ENCODE peak calls at places on chromosomes 11 and 22, in nine cellular contexts. Q is left lung; V is fibroblast of lung; G is cardiac muscle cell; H is OCI-LY7; I is suprapubic skin; C is effector memory CD4-positive, alpha-beta T cell; O is IMR-90; F is prostate gland. B is an unnamed sample.
A peak's percentile ranks its signal among the peaks of the same experiment; 100 is the strongest.

GRCh38 chr22:49992921-49993648 is 19.5 kb downstream of the IL17REL start:
- DNase-seq in Q (peak; percentile 93), V (peak; percentile 23), G (peak; percentile 60), H (peak; percentile 74), I (peak; percentile 63), C (peak; percentile 44), O (peak; percentile 43), F (peak; percentile 62), B (peak; percentile 85)

GRCh38 chr11:96228911-96229310 is 114.1 kb downstream of the MAML2 start:
- DNase-seq in Q (no peak), V (peak; percentile 86), G (peak; percentile 77), H (no peak), I (no peak), C (no peak), O (peak; percentile 64), F (no peak), B (no peak)

GRCh38 chr11:70510571-70510970 is 112.2 kb downstream of the CTTN start:
- DNase-seq in Q (peak; percentile 29), V (no peak), G (no peak), H (no peak), I (no peak), C (no peak), O (no peak), F (no peak), B (no peak)

GRCh38 chr22:38655532-38656255 is 498 bp downstream of the FAM227A start:
- DNase-seq in Q (no peak), V (peak; percentile 21), G (peak; percentile 26), H (peak; percentile 6), I (peak; percentile 67), C (no peak), O (peak; percentile 9), F (no peak), B (no peak)

GRCh38 chr11:68828155-68828931 is 13.4 kb downstream of the CPT1A start:
- DNase-seq in Q (peak; percentile 86), V (no peak), G (no peak), H (no peak), I (peak; percentile 61), C (no peak), O (no peak), F (no peak), B (peak; percentile 76)

GRCh38 chr11:122711362-122711761 is 55.8 kb downstream of the UBASH3B start:
- DNase-seq in Q (no peak), V (no peak), G (no peak), H (no peak), I (no peak), C (no peak), O (no peak), F (no peak), B (no peak)

GRCh38 chr11:102047305-102047924 is at the start of gene CFAP300:
- DNase-seq in Q (peak; percentile 92), V (peak; percentile 71), G (peak; percentile 93), H (peak; percentile 11), I (peak; percentile 93), C (no peak), O (peak; percentile 33), F (peak; percentile 77), B (peak; percentile 90)

GRCh38 chr22:22074634-22075381 is 92.2 kb upstream of the TOP3B start:
- DNase-seq in Q (no peak), V (no peak), G (no peak), H (no peak), I (no peak), C (no peak), O (no peak), F (no peak), B (no peak)

GRCh38 chr22:19853879-19854777 is 546 bp downstream of the GNB1L start:
- DNase-seq in Q (no peak), V (no peak), G (no peak), H (peak; percentile 32), I (peak; percentile 72), C (no peak), O (no peak), F (no peak), B (peak; percentile 53)

GRCh38 chr11:69232821-69233760 is 60.9 kb upstream of the MYEOV start:
- DNase-seq in Q (no peak), V (no peak), G (no peak), H (no peak), I (peak; percentile 44), C (no peak), O (no peak), F (no peak), B (no peak)

GRCh38 chr11:96426356-96427103 is 36.7 kb downstream of the JRKL start:
- DNase-seq in Q (no peak), V (peak; percentile 39), G (peak; percentile 75), H (peak; percentile 41), I (no peak), C (no peak), O (peak; percentile 61), F (no peak), B (no peak)

GRCh38 chr22:24878969-24879368 is 67.5 kb downstream of the LHFPL7 start:
- DNase-seq in Q (no peak), V (no peak), G (no peak), H (no peak), I (no peak), C (no peak), O (no peak), F (no peak), B (no peak)

GRCh38 chr11:6319001-6319878 is 1.1 kb downstream of the CAVIN3 start:
- DNase-seq in Q (peak; percentile 88), V (peak; percentile 45), G (peak; percentile 63), H (no peak), I (peak; percentile 66), C (no peak), O (peak; percentile 34), F (no peak), B (peak; percentile 65)

GRCh38 chr11:44116433-44116832 is 21.0 kb downstream of the EXT2 start:
- DNase-seq in Q (no peak), V (no peak), G (peak; percentile 82), H (no peak), I (no peak), C (no peak), O (peak; percentile 6), F (no peak), B (no peak)

GRCh38 chr11:67024410-67024809 is 1.5 kb downstream of the SYT12 start:
- DNase-seq in Q (no peak), V (peak; percentile 30), G (no peak), H (peak; percentile 59), I (no peak), C (peak; percentile 27), O (no peak), F (no peak), B (no peak)

GRCh38 chr22:19291580-19292261 is at the start of gene CLTCL1:
- DNase-seq in Q (peak; percentile 97), V (peak; percentile 64), G (peak; percentile 85), H (peak; percentile 82), I (peak; percentile 86), C (peak; percentile 68), O (peak; percentile 58), F (peak; percentile 80), B (peak; percentile 86)

DNA sequence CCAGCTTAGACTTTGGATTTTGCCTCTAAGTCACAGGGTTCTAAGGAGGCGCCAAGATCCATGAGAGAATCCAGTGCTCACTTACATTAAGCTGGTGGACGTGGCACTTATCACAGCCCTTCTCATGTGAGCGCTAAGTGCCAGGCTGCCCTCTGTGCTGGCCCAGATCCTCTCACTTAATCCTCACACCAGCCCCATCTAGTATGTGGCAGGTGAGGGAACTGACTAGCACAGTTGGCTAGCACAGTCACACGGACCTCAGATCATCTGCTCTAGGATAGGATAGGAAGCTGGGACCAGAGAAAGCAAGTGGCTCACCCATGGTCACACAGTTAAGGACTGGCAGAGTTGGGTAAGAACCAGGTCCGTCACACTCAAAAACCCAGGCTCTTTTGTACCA is 3.7 kb downstream of the HMOX1 start:
- DNase-seq in Q (no peak), V (no peak), G (no peak), H (no peak), I (no peak), C (no peak), O (no peak), F (no peak), B (no peak)
- H3K4me3 ChIP-seq in Q (peak overlapping the region; percentile 72), V (no peak overlapping the region), G (no peak overlapping the region), H (no peak overlapping the region), I (no peak overlapping the region), C (no peak overlapping the region), O (no peak overlapping the region), F (no peak overlapping the region), B (peak overlapping the region; percentile 1)

GRCh38 chr11:12811861-12812260 is 137.6 kb downstream of the TEAD1 start:
- DNase-seq in Q (no peak), V (no peak), G (no peak), H (peak; percentile 47), I (no peak), C (no peak), O (no peak), F (no peak), B (no peak)
- H3K4me1 ChIP-seq in Q (peaks cover 26% of the 10 kb centered on the region), V (peaks cover 55% of the 10 kb centered on the region), G (peaks cover 39% of the 10 kb centered on the region), H (peaks cover 27% of the 10 kb centered on the region), I (peaks cover 44% of the 10 kb centered on the region), C (no peaks in the 10 kb centered on the region), O (peaks cover 50% of the 10 kb centered on the region), F (peaks cover 2% of the 10 kb centered on the region), B (peaks cover 60% of the 10 kb centered on the region)

DNA sequence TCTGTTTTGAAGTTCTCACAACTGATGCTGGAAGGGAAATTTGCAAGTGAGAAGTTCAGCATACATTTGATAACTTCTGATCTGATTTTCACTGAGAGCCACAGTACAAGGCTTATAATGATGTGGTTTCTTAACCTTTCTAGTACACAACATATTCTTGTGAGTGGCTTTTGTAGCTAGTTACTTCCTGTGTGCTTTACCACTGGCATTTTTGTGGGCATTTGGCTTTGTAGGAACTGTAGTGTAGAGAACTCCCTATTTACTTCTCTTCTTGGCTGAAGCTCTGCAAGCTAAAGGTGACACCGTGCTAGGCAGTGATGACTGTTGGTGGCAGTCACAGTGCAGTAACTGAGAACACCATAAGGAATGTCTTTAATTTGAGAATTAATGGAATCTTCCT is 14.9 kb downstream of the USP47 start:
- DNase-seq in Q (no peak), V (peak; percentile 67), G (peak; percentile 32), H (no peak), I (no peak), C (no peak), O (no peak), F (no peak), B (no peak)
- H3K9me3 ChIP-seq in Q (no peaks in the 10 kb centered on the region), V (no peaks in the 10 kb centered on the region), G (no peaks in the 10 kb centered on the region), H (peaks cover 4% of the 10 kb centered on the region), I (no peaks in the 10 kb centered on the region), C (no peaks in the 10 kb centered on the region), O (no peaks in the 10 kb centered on the region), F (no peaks in the 10 kb centered on the region), B (no peaks in the 10 kb centered on the region)

GRCh38 chr11:47593492-47593933 is 698 bp downstream of the C1QTNF4 start:
- DNase-seq in Q (no peak), V (no peak), G (no peak), H (no peak), I (no peak), C (no peak), O (no peak), F (no peak), B (no peak)

GRCh38 chr11:47591764-47592163 is 2.4 kb downstream of the C1QTNF4 start:
- DNase-seq in Q (no peak), V (no peak), G (no peak), H (no peak), I (no peak), C (no peak), O (no peak), F (no peak), B (no peak)

GRCh38 chr11:47592970-47593369 is 1.2 kb downstream of the C1QTNF4 start:
- DNase-seq in Q (no peak), V (no peak), G (no peak), H (no peak), I (no peak), C (no peak), O (no peak), F (no peak), B (no peak)

GRCh38 chr11:47593934-47594855 is at the start of gene C1QTNF4:
- DNase-seq in Q (no peak), V (no peak), G (no peak), H (no peak), I (no peak), C (no peak), O (no peak), F (no peak), B (no peak)

GRCh38 chr11:47592276-47592675 is 1.9 kb downstream of the C1QTNF4 start:
- DNase-seq in Q (no peak), V (no peak), G (no peak), H (no peak), I (no peak), C (no peak), O (no peak), F (no peak), B (no peak)
- H3K4me3 ChIP-seq in Q (no peak overlapping the region), V (no peak overlapping the region), G (no peak overlapping the region), H (no peak overlapping the region), I (no peak overlapping the region), C (no peak overlapping the region), O (no peak overlapping the region), F (no peak overlapping the region), B (no peak overlapping the region)

B was measured in lower lobe of right lung.